ENCODE peak calls at places on chromosome 11, in eight cellular contexts. X is tibial artery, D is aorta, W is neural progenitor cell, Z is brain microvascular endothelial cell, E is psoas muscle, S is body of pancreas, F is heart left ventricle. M is an unnamed sample.

GRCh38 chr11:133081730-133082452 is 450.4 kb downstream of the OPCML start:
- DNase-seq in D (no peak), X (no peak), S (no peak), F (no peak), E (no peak), Z (no peak), W (peak; percentile 39), M (no peak)

GRCh38 chr11:75851203-75851602 is 36.2 kb downstream of the UVRAG start:
- DNase-seq in D (no peak), Z (peak; percentile 18), S (no peak), F (no peak), W (no peak), X (no peak), E (no peak), M (no peak)

GRCh38 chr11:125300791-125301218 is 136.3 kb downstream of the PKNOX2 start:
- DNase-seq in F (no peak), E (peak; percentile 75), W (no peak), S (peak; percentile 43), X (no peak), Z (peak; percentile 71), D (no peak), M (no peak)

GRCh38 chr11:2138436-2139117 is 612 bp downstream of the IGF2 start:
- DNase-seq in F (no peak), S (no peak), E (peak; percentile 53), Z (no peak), D (no peak), X (no peak), W (peak; percentile 79), M (no peak)

GRCh38 chr11:60252208-60252566 is 9.2 kb upstream of the MS4A4E start:
- DNase-seq in E (no peak), F (no peak), X (no peak), D (no peak), W (no peak), S (peak; percentile 26), Z (no peak), M (no peak)

GRCh38 chr11:128728767-128729587 is 35.1 kb downstream of the FLI1 start:
- DNase-seq in W (peak; percentile 66), F (no peak), S (no peak), X (no peak), E (no peak), Z (no peak), D (no peak), M (no peak)

GRCh38 chr11:13834463-13834862 is 128.1 kb upstream of the SPON1 start:
- DNase-seq in W (peak; percentile 65), E (no peak), F (no peak), D (no peak), Z (no peak), S (no peak), X (no peak), M (peak; percentile 43)

GRCh38 chr11:83573097-83573496 is 286.9 kb upstream of the CCDC90B start:
- DNase-seq in E (no peak), D (no peak), S (no peak), W (no peak), F (no peak), X (no peak), Z (no peak), M (no peak)

GRCh38 chr11:132099692-132100091 is 729.3 kb downstream of the NTM start:
- DNase-seq in D (no peak), S (peak; percentile 7), E (no peak), F (no peak), W (peak; percentile 48), X (no peak), Z (no peak), M (no peak)

GRCh38 chr11:70201876-70202861 is 927 bp upstream of the FADD start:
- DNase-seq in W (no peak), E (no peak), Z (no peak), S (no peak), D (no peak), X (no peak), F (no peak), M (no peak)

GRCh38 chr11:12961615-12962014 is 47.5 kb upstream of the RASSF10 start:
- DNase-seq in Z (no peak), D (no peak), X (no peak), F (no peak), E (no peak), S (no peak), W (no peak), M (no peak)

GRCh38 chr11:108224908-108225786 is 2.3 kb downstream of the ATM start:
- DNase-seq in D (peak; percentile 71), E (no peak), F (no peak), Z (no peak), S (no peak), W (no peak), X (no peak), M (no peak)

GRCh38 chr11:77883775-77884174 is 62.8 kb downstream of the AAMDC start:
- DNase-seq in S (no peak), F (no peak), Z (no peak), D (no peak), W (no peak), X (no peak), E (no peak), M (no peak)

GRCh38 chr11:79045811-79046304 is 395.0 kb downstream of the TENM4 start:
- DNase-seq in F (no peak), S (no peak), W (peak; percentile 46), X (no peak), E (no peak), D (no peak), Z (no peak), M (no peak)

GRCh38 chr11:121140369-121140768 is 39.3 kb downstream of the TECTA start:
- DNase-seq in D (no peak), X (no peak), S (no peak), W (no peak), E (no peak), F (no peak), Z (no peak), M (no peak)

GRCh38 chr11:26219506-26220117 is 112.3 kb upstream of the ANO3 start:
- DNase-seq in S (no peak), Z (peak; percentile 68), F (no peak), W (no peak), X (no peak), E (no peak), D (no peak), M (no peak)

GRCh38 chr11:24820541-24820940 is 323.7 kb downstream of the LUZP2 start:
- DNase-seq in Z (no peak), W (no peak), X (no peak), S (no peak), E (no peak), F (no peak), D (no peak), M (no peak)

GRCh38 chr11:809287-810039 is at the start of gene RPLP2:
- DNase-seq in D (peak; percentile 100), S (peak; percentile 99), W (peak; percentile 99), Z (peak; percentile 95), X (peak; percentile 98), E (peak; percentile 99), F (peak; percentile 98), M (no peak)
- H3K27ac ChIP-seq in D (peak within 1 kb of the TSS; percentile 20), S (peak within 1 kb of the TSS; percentile 93), W (peak within 1 kb of the TSS; percentile 85), Z (peak within 1 kb of the TSS; percentile 99), X (peak within 1 kb of the TSS; percentile 94), E (peak within 1 kb of the TSS; percentile 97), F (peak within 1 kb of the TSS; percentile 76), M (no peak within 1 kb of the TSS)

GRCh38 chr11:44565746-44566558 is 489 bp downstream of the CD82 start:
- DNase-seq in E (no peak), Z (no peak), D (peak; percentile 39), W (no peak), F (no peak), X (no peak), S (peak; percentile 62), M (no peak)
- H3K27ac ChIP-seq in E (peak overlapping the region; percentile 57), Z (peak overlapping the region; percentile 49), D (no peak overlapping the region), W (no peak overlapping the region), F (no peak overlapping the region), X (peak overlapping the region; percentile 73), S (peak overlapping the region; percentile 96), M (no peak overlapping the region)

GRCh38 chr11:130908061-130908460 is 8.2 kb downstream of the SNX19 start:
- DNase-seq in E (no peak), F (no peak), D (no peak), X (no peak), W (no peak), S (no peak), Z (no peak), M (no peak)
- H3K27ac ChIP-seq in E (peak overlapping the region; percentile 63), F (no peak overlapping the region), D (no peak overlapping the region), X (peak overlapping the region; percentile 76), W (no peak overlapping the region), S (no peak overlapping the region), Z (peak overlapping the region; percentile 81), M (no peak overlapping the region)

GRCh38 chr11:122163420-122163819 is 47.4 kb upstream of the BLID start:
- DNase-seq in D (no peak), W (no peak), E (no peak), F (no peak), X (no peak), Z (peak; percentile 68), S (no peak), M (no peak)
- H3K27ac ChIP-seq in D (no peak overlapping the region), W (no peak overlapping the region), E (no peak overlapping the region), F (no peak overlapping the region), X (peak overlapping the region; percentile 1), Z (peak overlapping the region; percentile 81), S (no peak overlapping the region), M (no peak overlapping the region)

GRCh38 chr11:66235141-66235540 is 33.3 kb upstream of the RAB1B start:
- DNase-seq in S (no peak), D (no peak), E (no peak), Z (no peak), W (no peak), X (no peak), F (no peak), M (no peak)
- H3K27ac ChIP-seq in S (no peak overlapping the region), D (no peak overlapping the region), E (no peak overlapping the region), Z (no peak overlapping the region), W (no peak overlapping the region), X (no peak overlapping the region), F (no peak overlapping the region), M (no peak overlapping the region)

GRCh38 chr11:118099838-118100570 is 13.2 kb upstream of the SMIM35 start:
- DNase-seq in D (no peak), X (peak; percentile 29), F (peak; percentile 32), E (no peak), Z (no peak), W (no peak), S (no peak), M (no peak)
- H3K27ac ChIP-seq in D (no peak overlapping the region), X (no peak overlapping the region), F (peak overlapping the region; percentile 50), E (no peak overlapping the region), Z (no peak overlapping the region), W (no peak overlapping the region), S (no peak overlapping the region), M (no peak overlapping the region)